ENCODE peak calls at places on chromosomes 3 and 15, in seven cellular contexts. V is suprapubic skin; R is heart right ventricle; T is CD8-positive, alpha-beta T cell; G is heart left ventricle; P is mammary epithelial cell; L is pancreas. X is an unnamed sample.
A peak's percentile ranks its signal among the peaks of the same experiment; 100 is the strongest.

GRCh38 chr15:68820205-68820588 is 498 bp downstream of the ANP32A start:
- DNase-seq in V (no peak), R (peak; percentile 62), T (peak; percentile 75), G (peak; percentile 43), P (no peak), L (peak; percentile 82), X (no peak)

GRCh38 chr3:104825116-104825515 is 541.6 kb upstream of the ALCAM start:
- DNase-seq in V (no peak), R (no peak), T (no peak), G (no peak), P (no peak), L (no peak), X (peak; percentile 27)

GRCh38 chr3:62558549-62559112 is 185.3 kb upstream of the FEZF2 start:
- DNase-seq in V (no peak), R (no peak), T (no peak), G (no peak), P (no peak), L (no peak), X (peak; percentile 53)

GRCh38 chr3:11733914-11734313 is 90.2 kb upstream of the VGLL4 start:
- DNase-seq in V (no peak), R (no peak), T (no peak), G (no peak), P (no peak), L (no peak), X (no peak)

GRCh38 chr3:49454457-49454856 is 15.6 kb upstream of the DAG1 start:
- DNase-seq in V (no peak), R (no peak), T (no peak), G (peak; percentile 42), P (peak; percentile 47), L (no peak), X (no peak)

GRCh38 chr3:127394984-127395662 is 107.3 kb upstream of the PRR20G start:
- DNase-seq in V (peak; percentile 49), R (no peak), T (no peak), G (no peak), P (no peak), L (no peak), X (no peak)

GRCh38 chr3:46845860-46846623 is 17.2 kb downstream of the MYL3 start:
- DNase-seq in V (peak; percentile 91), R (peak; percentile 82), T (peak; percentile 83), G (peak; percentile 81), P (peak; percentile 18), L (peak; percentile 91), X (peak; percentile 98)

GRCh38 chr3:153162513-153163348 is 705 bp downstream of the RAP2B start:
- DNase-seq in V (peak; percentile 80), R (peak; percentile 49), T (peak; percentile 71), G (peak; percentile 33), P (peak; percentile 42), L (peak; percentile 76), X (peak; percentile 57)

GRCh38 chr3:99868438-99868723 is 50.7 kb downstream of the CMSS1 start:
- DNase-seq in V (no peak), R (no peak), T (no peak), G (no peak), P (peak; percentile 38), L (no peak), X (no peak)

GRCh38 chr3:134018850-134019249 is 10.9 kb downstream of the SLCO2A1 start:
- DNase-seq in V (no peak), R (no peak), T (no peak), G (no peak), P (no peak), L (no peak), X (no peak)

GRCh38 chr3:160378331-160379109 is 20.5 kb downstream of the IFT80 start:
- DNase-seq in V (no peak), R (no peak), T (no peak), G (no peak), P (peak; percentile 28), L (no peak), X (no peak)

GRCh38 chr3:62875103-62876002 is at the start of gene CADPS:
- DNase-seq in V (peak; percentile 78), R (peak; percentile 21), T (no peak), G (peak; percentile 34), P (no peak), L (peak; percentile 65), X (peak; percentile 65)

GRCh38 chr15:93973287-93973686 is 258.1 kb upstream of the MCTP2 start:
- DNase-seq in V (peak; percentile 84), R (no peak), T (no peak), G (peak; percentile 38), P (no peak), L (no peak), X (no peak)

GRCh38 chr15:89052474-89052873 is 35.8 kb upstream of the ABHD2 start:
- DNase-seq in V (no peak), R (no peak), T (no peak), G (no peak), P (peak; percentile 51), L (no peak), X (no peak)

GRCh38 chr3:13093687-13094086 is 20.5 kb upstream of the IQSEC1 start:
- DNase-seq in V (no peak), R (no peak), T (no peak), G (no peak), P (no peak), L (no peak), X (no peak)

GRCh38 chr3:8739757-8740508 is 6.3 kb downstream of the CAV3 start:
- DNase-seq in V (peak; percentile 57), R (no peak), T (no peak), G (no peak), P (peak; percentile 99), L (no peak), X (no peak)

GRCh38 chr15:74723754-74724334 is 1.5 kb downstream of the CYP1A1 start:
- DNase-seq in V (no peak), R (no peak), T (no peak), G (no peak), P (peak; percentile 74), L (no peak), X (peak; percentile 85)

DNA sequence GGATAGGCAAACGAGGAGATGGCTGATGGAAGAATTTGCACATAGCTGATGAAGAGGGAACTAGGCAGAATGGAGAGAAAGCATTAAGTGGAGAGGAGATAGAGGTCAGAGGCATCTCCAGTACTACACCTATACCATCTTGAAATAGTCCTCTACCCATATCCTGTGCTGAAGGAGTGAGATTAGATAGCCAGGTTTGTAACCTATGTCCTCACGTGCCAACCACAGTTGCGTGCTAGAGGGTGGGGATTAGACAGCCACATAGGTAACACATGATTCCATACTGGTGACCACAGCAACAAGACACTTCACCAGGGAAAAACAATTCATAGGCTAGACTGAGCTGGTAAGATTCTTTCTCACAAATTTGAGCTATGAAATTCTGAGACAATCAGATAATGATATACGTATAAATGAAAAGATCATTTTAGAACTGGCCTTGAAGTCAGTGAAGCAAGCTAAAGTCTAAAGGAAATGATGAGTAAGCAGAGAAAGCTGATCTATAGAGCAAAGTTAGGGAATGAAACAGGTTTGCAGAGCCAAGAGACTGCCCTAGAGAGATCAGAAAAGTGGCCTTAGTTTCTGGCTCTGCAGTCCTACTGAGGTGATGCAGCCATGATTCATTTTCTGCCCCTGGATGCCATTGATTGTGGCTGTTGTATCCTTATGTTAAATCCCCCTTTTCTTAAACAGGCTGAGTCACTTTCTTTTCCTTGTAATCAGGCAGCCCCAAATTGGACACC is 17.7 kb downstream of the MYNN start:
- DNase-seq in V (no peak), R (no peak), T (no peak), G (no peak), P (no peak), L (no peak), X (no peak)
- H3K36me3 ChIP-seq in V (peaks cover 47% of the 10 kb centered on the region), R (no peaks in the 10 kb centered on the region), T (peaks cover 11% of the 10 kb centered on the region), G (peaks cover 8% of the 10 kb centered on the region), P (peaks cover 26% of the 10 kb centered on the region), L (no peaks in the 10 kb centered on the region), X (peaks cover 83% of the 10 kb centered on the region)

DNA sequence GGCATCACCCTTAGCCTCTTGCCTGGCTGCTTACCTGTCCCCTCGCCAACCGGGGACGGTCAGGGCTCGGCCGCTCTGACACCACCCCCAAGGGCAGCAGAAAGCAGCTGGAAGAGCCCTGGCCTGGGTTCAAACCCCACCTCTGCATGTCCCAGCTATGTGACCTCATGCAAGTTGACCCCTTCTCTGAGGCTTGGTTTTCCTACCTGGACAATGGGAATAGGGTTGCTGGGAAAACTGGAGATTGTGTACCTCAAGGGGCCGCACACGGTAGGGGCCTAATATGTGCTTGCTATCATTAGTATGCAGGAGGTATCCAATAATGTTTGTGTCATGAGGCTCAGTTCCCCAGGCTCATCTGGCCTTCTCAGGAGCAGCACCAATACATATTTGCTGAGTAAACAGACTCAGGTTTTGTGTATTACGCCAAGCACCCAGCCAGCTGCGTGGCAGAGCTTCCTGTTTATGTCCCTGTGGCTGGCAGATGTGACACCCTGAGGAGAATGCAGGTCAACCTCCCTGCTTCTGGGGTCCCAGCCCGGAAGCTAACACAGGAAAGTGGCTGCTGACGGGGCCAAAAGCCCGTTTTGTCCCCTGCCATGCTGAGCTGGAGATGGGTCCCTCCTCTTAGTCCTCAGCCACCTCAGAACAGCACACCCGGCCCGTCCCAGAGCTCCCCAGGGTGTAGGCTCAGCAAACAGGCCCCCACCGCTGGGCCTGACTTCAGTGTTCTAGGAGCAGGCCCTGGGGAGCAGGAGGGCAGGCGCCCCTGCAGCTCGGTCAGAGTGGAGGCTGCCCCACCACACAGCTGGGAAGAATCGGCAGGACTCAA is 29.7 kb downstream of the PLXND1 start:
- DNase-seq in V (no peak), R (peak; percentile 58), T (peak; percentile 86), G (no peak), P (no peak), L (no peak), X (no peak)
- H3K36me3 ChIP-seq in V (peaks cover 56% of the 10 kb centered on the region), R (no peaks in the 10 kb centered on the region), T (no peaks in the 10 kb centered on the region), G (peaks cover 7% of the 10 kb centered on the region), P (no peaks in the 10 kb centered on the region), L (no peaks in the 10 kb centered on the region), X (no peaks in the 10 kb centered on the region)

GRCh38 chr15:53312707-53313106 is 446.8 kb downstream of the WDR72 start:
- DNase-seq in V (no peak), R (no peak), T (no peak), G (no peak), P (no peak), L (no peak), X (no peak)

GRCh38 chr15:53305101-53305500 is 454.4 kb downstream of the WDR72 start:
- DNase-seq in V (no peak), R (no peak), T (no peak), G (no peak), P (no peak), L (no peak), X (no peak)

GRCh38 chr15:53307952-53308624 is 451.4 kb downstream of the WDR72 start:
- DNase-seq in V (no peak), R (no peak), T (no peak), G (no peak), P (peak; percentile 56), L (no peak), X (no peak)

GRCh38 chr15:53305554-53305953 is 453.9 kb downstream of the WDR72 start:
- DNase-seq in V (no peak), R (no peak), T (no peak), G (no peak), P (no peak), L (no peak), X (no peak)

DNA sequence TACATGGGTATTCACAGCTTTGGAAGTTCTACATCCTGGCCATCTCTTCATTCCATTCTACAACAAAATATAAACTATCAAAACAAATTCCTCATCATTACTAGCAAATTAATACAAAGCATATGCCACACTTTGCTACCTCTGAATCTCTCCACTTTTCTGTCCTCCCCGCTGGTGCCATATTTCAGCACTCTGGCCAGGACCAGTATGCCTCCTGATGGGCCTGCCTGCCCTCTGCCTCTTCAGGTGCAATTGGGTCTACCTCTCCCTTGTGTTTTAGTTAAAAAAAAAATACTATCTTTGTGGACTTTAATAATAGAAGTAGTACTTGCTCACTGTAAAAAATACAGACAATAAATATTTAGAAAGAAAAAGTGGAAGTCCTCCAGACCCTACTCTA is 448.8 kb downstream of the WDR72 start:
- DNase-seq in V (no peak), R (no peak), T (no peak), G (no peak), P (no peak), L (no peak), X (no peak)
- H3K36me3 ChIP-seq in V (no peaks in the 10 kb centered on the region), R (no peaks in the 10 kb centered on the region), T (no peaks in the 10 kb centered on the region), G (no peaks in the 10 kb centered on the region), P (no peaks in the 10 kb centered on the region), L (no peaks in the 10 kb centered on the region), X (no peaks in the 10 kb centered on the region)

GRCh38 chr3:60531759-60532158 is 719.5 kb downstream of the FHIT start:
- DNase-seq in V (no peak), R (no peak), T (no peak), G (no peak), P (no peak), L (no peak), X (no peak)
- H3K36me3 ChIP-seq in V (no peaks in the 10 kb centered on the region), R (no peaks in the 10 kb centered on the region), T (no peaks in the 10 kb centered on the region), G (no peaks in the 10 kb centered on the region), P (no peaks in the 10 kb centered on the region), L (no peaks in the 10 kb centered on the region), X (no peaks in the 10 kb centered on the region)

X was measured in SK-N-SH.